ENCODE peak calls at places on chromosomes 7 and 10, in six cellular contexts. One of them, this sample, is unnamed.

GRCh38 chr7:151381333-151382078 is 28.3 kb downstream of the WDR86 start:
- DNase-seq in NCI-H774: peak
- DNase-seq in progenitor cell of endocrine pancreas: no peak
- DNase-seq in DMS153: no peak
- DNase-seq in H1: peak
- DNase-seq in tibial artery: no peak
- DNase-seq in this sample: peak

GRCh38 chr7:105643857-105644256 is 62.6 kb upstream of the EFCAB10 start:
- DNase-seq in NCI-H774: no peak
- DNase-seq in progenitor cell of endocrine pancreas: no peak
- DNase-seq in DMS153: no peak
- DNase-seq in H1: no peak
- DNase-seq in tibial artery: no peak
- DNase-seq in this sample: no peak

GRCh38 chr10:841535-841934 is 90.0 kb downstream of the LARP4B start:
- DNase-seq in NCI-H774: no peak
- DNase-seq in progenitor cell of endocrine pancreas: no peak
- DNase-seq in DMS153: no peak
- DNase-seq in H1: no peak
- DNase-seq in tibial artery: no peak
- DNase-seq in this sample: no peak

GRCh38 chr10:129505500-129506075 is 38.5 kb downstream of the MGMT start:
- DNase-seq in NCI-H774: no peak
- DNase-seq in progenitor cell of endocrine pancreas: no peak
- DNase-seq in DMS153: no peak
- DNase-seq in H1: no peak
- DNase-seq in tibial artery: no peak
- DNase-seq in this sample: no peak

GRCh38 chr7:157379493-157379892 is 42.7 kb downstream of the DNAJB6 start:
- DNase-seq in NCI-H774: no peak
- DNase-seq in progenitor cell of endocrine pancreas: no peak
- DNase-seq in DMS153: no peak
- DNase-seq in H1: no peak
- DNase-seq in tibial artery: no peak
- DNase-seq in this sample: no peak

GRCh38 chr10:25177754-25178135 is 2.9 kb downstream of the GPR158 start:
- DNase-seq in NCI-H774: no peak
- DNase-seq in progenitor cell of endocrine pancreas: no peak
- DNase-seq in DMS153: no peak
- DNase-seq in H1: no peak
- DNase-seq in tibial artery: no peak
- DNase-seq in this sample: no peak

GRCh38 chr7:86826948-86827347 is 183.2 kb downstream of the GRM3 start:
- DNase-seq in NCI-H774: no peak
- DNase-seq in progenitor cell of endocrine pancreas: no peak
- DNase-seq in DMS153: no peak
- DNase-seq in H1: no peak
- DNase-seq in tibial artery: no peak
- DNase-seq in this sample: no peak

GRCh38 chr7:115976651-115977050 is 53.9 kb downstream of the TFEC start:
- DNase-seq in NCI-H774: no peak
- DNase-seq in progenitor cell of endocrine pancreas: no peak
- DNase-seq in DMS153: no peak
- DNase-seq in H1: no peak
- DNase-seq in tibial artery: no peak
- DNase-seq in this sample: no peak

GRCh38 chr7:72087926-72088325 is 324.2 kb downstream of the CALN1 start:
- DNase-seq in NCI-H774: no peak
- DNase-seq in progenitor cell of endocrine pancreas: no peak
- DNase-seq in DMS153: no peak
- DNase-seq in H1: no peak
- DNase-seq in tibial artery: no peak
- DNase-seq in this sample: no peak